ENCODE peak calls at places on chromosomes 12 and 14, in seven cellular contexts. B, S, L, A, I, G and M are unnamed samples.
A peak's percentile ranks its signal among the peaks of the same experiment; 100 is the strongest.

GRCh38 chr12:63086149-63086915 is 64.7 kb downstream of the AVPR1A start:
- DNase-seq in B (no peak), S (no peak), L (no peak), A (no peak), I (no peak), G (no peak), M (no peak)

GRCh38 chr12:1706284-1707016 is 15.6 kb downstream of the ADIPOR2 start:
- DNase-seq in B (no peak), S (no peak), L (no peak), A (peak; percentile 34), I (no peak), G (no peak), M (no peak)

GRCh38 chr14:57714487-57714899 is 151.4 kb downstream of the SLC35F4 start:
- DNase-seq in B (no peak), S (no peak), L (peak; percentile 80), A (no peak), I (peak; percentile 60), G (no peak), M (no peak)

GRCh38 chr12:132530851-132531250 is 40.9 kb downstream of the FBRSL1 start:
- DNase-seq in B (no peak), S (no peak), L (no peak), A (no peak), I (no peak), G (no peak), M (no peak)

GRCh38 chr14:77610553-77610952 is 5.9 kb downstream of the SPTLC2 start:
- DNase-seq in B (no peak), S (no peak), L (no peak), A (no peak), I (no peak), G (no peak), M (no peak)

GRCh38 chr12:89936631-89937030 is 228.0 kb upstream of the ATP2B1 start:
- DNase-seq in B (no peak), S (no peak), L (no peak), A (no peak), I (no peak), G (no peak), M (no peak)

GRCh38 chr14:102196008-102196407 is 56.3 kb downstream of the WDR20 start:
- DNase-seq in B (no peak), S (no peak), L (no peak), A (no peak), I (no peak), G (no peak), M (no peak)

GRCh38 chr12:65323025-65323424 is 44.5 kb downstream of the MSRB3 start:
- DNase-seq in B (no peak), S (no peak), L (no peak), A (no peak), I (no peak), G (no peak), M (no peak)

GRCh38 chr12:77734489-77734888 is 96.2 kb upstream of the NAV3 start:
- DNase-seq in B (no peak), S (no peak), L (no peak), A (peak; percentile 71), I (no peak), G (no peak), M (no peak)

GRCh38 chr12:94575645-94576393 is 74.5 kb downstream of the TMCC3 start:
- DNase-seq in B (no peak), S (no peak), L (peak; percentile 54), A (no peak), I (peak; percentile 33), G (no peak), M (no peak)

GRCh38 chr12:10339441-10339840 is 31.8 kb downstream of the KLRD1 start:
- DNase-seq in B (peak; percentile 23), S (no peak), L (no peak), A (peak; percentile 59), I (no peak), G (peak; percentile 20), M (no peak)

GRCh38 chr14:89650077-89650978 is 233.3 kb upstream of the FOXN3 start:
- DNase-seq in B (no peak), S (no peak), L (no peak), A (no peak), I (no peak), G (no peak), M (no peak)

GRCh38 chr12:94175763-94176660 is 27.6 kb downstream of the PLXNC1 start:
- DNase-seq in B (no peak), S (no peak), L (no peak), A (peak; percentile 68), I (no peak), G (peak; percentile 5), M (no peak)

GRCh38 chr12:34163443-34163842 is 141.1 kb downstream of the ALG10 start:
- DNase-seq in B (no peak), S (no peak), L (no peak), A (no peak), I (no peak), G (no peak), M (no peak)

GRCh38 chr12:124136796-124137195 is 158.1 kb upstream of the RFLNA start:
- DNase-seq in B (no peak), S (no peak), L (no peak), A (no peak), I (no peak), G (no peak), M (no peak)

GRCh38 chr12:113142886-113143329 is 6.6 kb upstream of the CFAP73 start:
- DNase-seq in B (no peak), S (no peak), L (no peak), A (no peak), I (no peak), G (no peak), M (no peak)

GRCh38 chr12:617304-617915 is 45.8 kb downstream of the NINJ2 start:
- DNase-seq in B (no peak), S (no peak), L (no peak), A (no peak), I (no peak), G (no peak), M (no peak)

GRCh38 chr14:102568115-102568614 is 24.3 kb upstream of the RCOR1 start:
- DNase-seq in B (peak; percentile 73), S (peak; percentile 67), L (peak; percentile 83), A (no peak), I (no peak), G (peak; percentile 73), M (peak; percentile 33)

GRCh38 chr12:114729731-114730130 is 45.8 kb upstream of the TBX3 start:
- DNase-seq in B (no peak), S (no peak), L (no peak), A (peak; percentile 83), I (no peak), G (peak; percentile 74), M (no peak)

GRCh38 chr12:43737646-43738045 is 20.9 kb downstream of the PUS7L start:
- DNase-seq in B (no peak), S (no peak), L (no peak), A (peak; percentile 67), I (no peak), G (peak; percentile 72), M (no peak)

GRCh38 chr12:100348657-100349454 is 8.0 kb upstream of the SLC17A8 start:
- DNase-seq in B (peak; percentile 33), S (no peak), L (peak; percentile 75), A (peak; percentile 54), I (peak; percentile 57), G (peak; percentile 10), M (no peak)

GRCh38 chr14:95652171-95652570 is 34.1 kb upstream of the TCL1B start:
- DNase-seq in B (no peak), S (no peak), L (no peak), A (no peak), I (no peak), G (no peak), M (no peak)

GRCh38 chr12:96401061-96401871 is 1.0 kb upstream of the CDK17 start:
- DNase-seq in B (peak; percentile 51), S (peak; percentile 42), L (peak; percentile 53), A (peak; percentile 88), I (peak; percentile 4), G (peak; percentile 69), M (peak; percentile 57)

GRCh38 chr12:126903180-126903876 is 1363.6 kb upstream of the TMEM132C start:
- DNase-seq in B (no peak), S (no peak), L (no peak), A (no peak), I (no peak), G (no peak), M (no peak)

GRCh38 chr14:72614365-72614764 is 279.5 kb downstream of the DPF3 start:
- DNase-seq in B (no peak), S (no peak), L (no peak), A (no peak), I (no peak), G (no peak), M (no peak)

GRCh38 chr14:79476133-79476532 is 735.2 kb downstream of the DIO2 start:
- DNase-seq in B (no peak), S (no peak), L (no peak), A (no peak), I (no peak), G (no peak), M (no peak)
- TF ChIP-seq EZH2 in B (no peak), S (no peak), L (no peak), A (no peak), I (no peak), G (no peak), M (no peak)

DNA sequence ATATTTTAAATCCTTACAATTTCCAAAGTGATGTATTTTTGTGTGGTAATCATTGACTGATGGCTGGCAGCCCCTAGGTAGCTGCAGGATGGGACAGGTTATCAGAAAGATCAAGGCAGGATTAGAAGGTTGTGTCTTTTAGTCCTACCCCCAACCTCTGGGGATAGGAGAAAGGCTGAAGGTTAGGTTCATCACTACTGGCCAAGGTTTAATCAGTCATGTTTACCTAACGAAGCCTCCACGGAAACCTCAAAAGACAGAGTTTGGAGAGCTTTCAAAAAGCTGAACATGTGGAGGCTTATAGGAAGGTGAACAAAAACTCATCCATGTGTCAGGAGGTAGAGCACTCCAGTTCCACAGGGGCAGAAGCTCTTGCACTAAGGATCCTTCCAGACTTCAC is 77.5 kb upstream of the CD163 start:
- DNase-seq in B (no peak), S (no peak), L (no peak), A (no peak), I (no peak), G (no peak), M (no peak)
- H3K4me3 ChIP-seq in B (no peak overlapping the region), S (no peak overlapping the region), L (no peak overlapping the region), A (no peak overlapping the region), I (no peak overlapping the region), G (no peak overlapping the region), M (no peak overlapping the region)

GRCh38 chr12:116594325-116595038 is 35.3 kb downstream of the MAP1LC3B2 start:
- DNase-seq in B (no peak), S (no peak), L (no peak), A (no peak), I (no peak), G (no peak), M (peak; percentile 86)

GRCh38 chr12:116592731-116593130 is 33.5 kb downstream of the MAP1LC3B2 start:
- DNase-seq in B (no peak), S (no peak), L (no peak), A (peak; percentile 88), I (no peak), G (no peak), M (no peak)

GRCh38 chr12:116591608-116592115 is 32.5 kb downstream of the MAP1LC3B2 start:
- DNase-seq in B (no peak), S (no peak), L (no peak), A (peak; percentile 54), I (no peak), G (no peak), M (no peak)

GRCh38 chr12:116590561-116590960 is 31.4 kb downstream of the MAP1LC3B2 start:
- DNase-seq in B (no peak), S (no peak), L (no peak), A (peak; percentile 29), I (no peak), G (peak; percentile 18), M (no peak)

GRCh38 chr12:116592116-116592637 is 33.0 kb downstream of the MAP1LC3B2 start:
- DNase-seq in B (no peak), S (no peak), L (no peak), A (peak; percentile 35), I (no peak), G (no peak), M (no peak)
- H2AFZ ChIP-seq in B (no peak overlapping the region), S (peak overlapping the region; percentile 86), L (peak overlapping the region; percentile 72), A (peak overlapping the region; percentile 45), I (peak overlapping the region; percentile 12), G (peak overlapping the region; percentile 73), M (peak overlapping the region; percentile 38)

GRCh38 chr12:91189526-91189925 is 6.9 kb upstream of the DCN start:
- DNase-seq in B (no peak), S (no peak), L (no peak), A (peak; percentile 70), I (no peak), G (peak; percentile 33), M (no peak)
- TF ChIP-seq EZH2 in B (no peak), S (no peak), L (no peak), A (no peak), I (no peak), G (no peak), M (no peak)